ENCODE peak calls at places on chromosomes 13 and 19, in five cellular contexts. R is mucosa of descending colon, D is thoracic aorta, E is left ventricle myocardium inferior, H is endothelial cell of umbilical vein. X is an unnamed sample. For H3K36me3, the result is how much of the 10 kb centered on the place peaks cover.

GRCh38 chr19:39314016-39314728 is 6.5 kb downstream of the LRFN1 start:
- DNase-seq in D (no peak), R (no peak), E (no peak), H (no peak), X (no peak)

GRCh38 chr13:109862627-109863026 is 76.2 kb upstream of the IRS2 start:
- DNase-seq in D (no peak), R (no peak), E (no peak), H (no peak), X (no peak)

GRCh38 chr19:14561832-14562351 is 10.0 kb downstream of the NDUFB7 start:
- DNase-seq in H (no peak), D (no peak), E (peak), R (no peak), X (no peak)

GRCh38 chr19:35642312-35642711 is 767 bp downstream of the ETV2 start:
- DNase-seq in E (no peak), D (no peak), H (no peak), R (no peak), X (no peak)

GRCh38 chr13:75145926-75146325 is 336.0 kb downstream of the TBC1D4 start:
- DNase-seq in E (no peak), R (no peak), D (no peak), H (no peak), X (no peak)

GRCh38 chr13:47039106-47039505 is 142.3 kb upstream of the HTR2A start:
- DNase-seq in E (no peak), R (no peak), H (no peak), D (no peak), X (peak)

GRCh38 chr13:48731957-48732569 is 78.3 kb downstream of the CYSLTR2 start:
- DNase-seq in H (peak), D (no peak), E (peak), R (peak), X (no peak)

GRCh38 chr13:72180253-72180952 is 313.4 kb upstream of the DACH1 start:
- DNase-seq in D (no peak), R (no peak), E (no peak), H (no peak), X (no peak)

GRCh38 chr19:4597975-4598671 is 38.6 kb upstream of the SEMA6B start:
- DNase-seq in D (no peak), E (no peak), R (peak), H (no peak), X (no peak)

GRCh38 chr13:37652596-37652995 is 54.0 kb upstream of the POSTN start:
- DNase-seq in E (no peak), H (no peak), D (no peak), R (no peak), X (no peak)

GRCh38 chr13:40026741-40027140 is 371.3 kb downstream of the COG6 start:
- DNase-seq in E (no peak), H (no peak), D (no peak), R (no peak), X (no peak)

GRCh38 chr13:26061947-26062346 is 10.1 kb upstream of the SHISA2 start:
- DNase-seq in H (peak), R (no peak), D (no peak), E (no peak), X (peak)

GRCh38 chr13:31408927-31409326 is 209.2 kb downstream of the B3GLCT start:
- DNase-seq in D (no peak), H (no peak), R (no peak), E (no peak), X (no peak)

GRCh38 chr13:29925457-29925856 is 75.0 kb upstream of the UBL3 start:
- DNase-seq in H (peak), R (no peak), E (peak), D (peak), X (no peak)

GRCh38 chr19:15419413-15420025 is 731 bp upstream of the AKAP8L start:
- DNase-seq in E (no peak), H (no peak), D (no peak), R (no peak), X (no peak)

GRCh38 chr19:41563847-41564514 is 12.0 kb upstream of the CEACAM21 start:
- DNase-seq in E (no peak), R (no peak), H (no peak), D (no peak), X (no peak)

GRCh38 chr13:51426982-51427381 is 25.9 kb downstream of the INTS6 start:
- DNase-seq in R (no peak), E (no peak), H (no peak), D (no peak), X (no peak)

GRCh38 chr19:41851456-41851855 is 6.6 kb downstream of the DMRTC2 start:
- DNase-seq in R (no peak), D (no peak), E (no peak), H (no peak), X (no peak)

GRCh38 chr19:4009990-4010807 is 2.7 kb downstream of the PIAS4 start:
- DNase-seq in E (no peak), D (no peak), R (no peak), H (no peak), X (no peak)

GRCh38 chr13:100597253-100597652 is 8.7 kb upstream of the GGACT start:
- DNase-seq in R (no peak), H (no peak), D (no peak), E (no peak), X (no peak)

DNA sequence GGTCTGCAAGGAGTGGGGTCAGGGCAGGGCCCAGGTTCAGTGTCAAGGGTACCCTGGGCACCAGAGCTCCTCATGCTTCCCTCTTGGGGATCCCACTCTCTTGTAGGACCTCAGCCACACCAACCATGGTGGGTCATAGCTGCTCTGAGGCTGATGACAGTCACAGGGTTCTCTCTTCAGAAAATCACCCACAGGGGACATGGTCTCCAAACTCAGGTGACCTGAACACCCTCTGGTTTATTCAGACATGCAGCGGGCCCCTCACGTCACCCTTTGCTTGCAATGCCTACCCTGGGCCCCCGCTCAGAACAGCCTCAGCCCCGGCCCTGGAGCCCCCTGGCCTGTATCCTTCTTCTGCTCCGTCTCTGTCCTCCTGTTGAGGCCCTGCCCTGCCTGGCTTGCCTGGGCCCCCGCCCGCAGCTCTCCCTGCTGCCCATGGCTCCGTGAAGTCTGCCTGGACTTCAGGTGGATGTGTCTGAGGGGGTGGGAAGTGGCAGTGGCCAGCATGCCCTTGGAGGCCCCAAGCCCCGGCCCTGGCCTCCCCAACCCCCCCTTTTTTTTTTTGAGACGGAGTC is 20.4 kb downstream of the CHERP start:
- DNase-seq in R (no peak), H (no peak), D (no peak), E (no peak), X (no peak)
- H3K36me3 ChIP-seq in R (under half), H (under half), D (half or more), E (half or more), X (half or more)

DNA sequence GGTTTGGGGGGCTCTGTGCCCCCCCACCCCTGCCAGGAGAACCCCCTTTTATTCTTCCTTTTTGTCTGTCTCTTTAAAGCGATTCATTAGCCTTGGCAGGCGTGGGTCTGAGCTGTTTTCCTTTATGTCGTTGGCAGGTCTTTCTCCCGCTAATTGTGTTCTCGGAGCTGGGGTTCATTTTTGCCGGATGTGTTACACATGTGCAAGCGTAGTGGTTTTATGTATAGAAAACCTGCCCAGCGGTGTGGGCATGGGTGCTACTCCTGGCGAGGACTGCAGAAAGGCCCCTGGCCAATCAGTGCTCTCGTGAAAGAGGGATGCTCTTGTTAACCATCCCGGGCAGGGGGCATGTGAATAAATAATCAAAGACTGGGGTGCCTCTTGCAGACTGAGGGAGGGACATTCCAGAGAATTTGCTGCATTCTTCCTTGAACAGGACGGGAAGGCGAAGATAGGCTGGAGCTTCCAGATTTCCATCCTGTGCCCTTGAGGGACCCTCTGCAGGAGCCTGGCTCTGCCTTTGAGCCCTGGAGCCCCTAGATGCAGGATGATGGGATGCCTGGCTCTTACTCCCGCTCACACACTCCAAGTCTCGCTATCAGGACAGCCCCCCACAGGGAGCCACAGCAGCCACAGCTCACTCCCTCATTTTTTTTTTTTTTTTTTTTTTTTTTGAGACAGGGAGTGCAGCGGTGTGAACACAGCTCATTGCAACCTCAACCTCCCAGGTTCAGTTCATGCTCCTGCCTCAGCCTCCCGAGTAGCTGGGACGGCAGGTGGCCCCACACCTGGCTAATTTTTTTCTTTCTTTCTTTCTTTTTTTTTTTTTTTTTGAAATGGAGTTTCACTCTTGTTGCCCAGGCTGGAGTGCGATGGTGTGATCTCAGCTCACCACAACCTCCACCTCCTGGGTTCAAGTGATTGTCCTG is 14.2 kb downstream of the CARM1 start:
- DNase-seq in D (no peak), E (no peak), H (no peak), R (no peak), X (no peak)
- H3K4me3 ChIP-seq in D (no peak), E (no peak), H (no peak), R (no peak), X (no peak)

GRCh38 chr13:59301166-59301551 is 862.6 kb downstream of the DIAPH3 start:
- DNase-seq in H (no peak), D (no peak), R (no peak), E (no peak), X (no peak)

GRCh38 chr13:59304596-59304995 is 859.1 kb downstream of the DIAPH3 start:
- DNase-seq in H (no peak), R (no peak), E (no peak), D (no peak), X (no peak)

GRCh38 chr13:59303433-59303832 is 860.3 kb downstream of the DIAPH3 start:
- DNase-seq in E (no peak), H (no peak), D (no peak), R (no peak), X (no peak)

GRCh38 chr13:59300347-59301165 is 863.2 kb downstream of the DIAPH3 start:
- DNase-seq in E (no peak), H (no peak), D (no peak), R (no peak), X (no peak)

GRCh38 chr13:59299584-59299983 is 864.1 kb downstream of the DIAPH3 start:
- DNase-seq in E (no peak), R (no peak), D (no peak), H (no peak), X (no peak)
- H3K36me3 ChIP-seq in E (under half), R (under half), D (under half), H (under half), X (under half)

DNA sequence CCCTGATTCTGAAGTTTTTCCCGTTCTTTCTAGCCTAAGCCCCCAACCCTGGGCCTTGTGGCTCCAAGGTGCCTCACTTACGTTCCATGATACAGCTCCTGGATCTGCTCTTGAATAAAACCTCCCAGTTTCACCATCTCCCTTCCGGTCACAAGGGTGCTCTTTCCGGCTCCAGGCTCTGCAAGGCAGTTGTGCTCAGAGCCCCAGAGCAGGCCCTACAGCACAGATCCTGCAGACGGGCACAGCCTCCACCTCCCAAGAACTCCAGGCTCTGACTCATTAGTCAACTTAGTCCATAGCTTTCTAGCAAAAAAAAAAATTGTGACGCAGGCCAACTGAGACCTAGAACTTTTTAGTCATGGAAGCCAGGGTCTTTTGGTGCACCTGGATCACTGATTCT is 33.9 kb upstream of the SLC7A10 start:
- DNase-seq in R (no peak), D (no peak), H (no peak), E (no peak), X (no peak)
- H3K4me3 ChIP-seq in R (no peak), D (no peak), H (no peak), E (no peak), X (no peak)

GRCh38 chr13:106453101-106453500 is 82.4 kb downstream of the EFNB2 start:
- DNase-seq in D (no peak), H (no peak), R (no peak), E (no peak), X (no peak)
- H3K36me3 ChIP-seq in D (under half), H (under half), R (under half), E (under half), X (under half)

GRCh38 chr19:47447470-47448359 is 24.0 kb downstream of the SLC8A2 start:
- DNase-seq in H (peak), R (peak), E (peak), D (no peak), X (no peak)

GRCh38 chr19:47445527-47445926 is 26.2 kb downstream of the SLC8A2 start:
- DNase-seq in D (no peak), H (no peak), E (no peak), R (no peak), X (no peak)

GRCh38 chr19:47448360-47448727 is 23.3 kb downstream of the SLC8A2 start:
- DNase-seq in D (no peak), H (no peak), E (no peak), R (no peak), X (no peak)

GRCh38 chr19:47445937-47446402 is 25.7 kb downstream of the SLC8A2 start:
- DNase-seq in D (no peak), R (peak), E (no peak), H (no peak), X (no peak)

GRCh38 chr19:47446534-47447469 is 24.9 kb downstream of the SLC8A2 start:
- DNase-seq in H (no peak), R (peak), D (no peak), E (no peak), X (no peak)
- H3K4me3 ChIP-seq in H (no peak), R (no peak), D (peak), E (peak), X (no peak)

GRCh38 chr19:1226522-1227312 is 11.1 kb downstream of the CBARP start:
- DNase-seq in D (no peak), H (no peak), E (no peak), R (no peak), X (no peak)

GRCh38 chr19:1224047-1224825 is 13.6 kb downstream of the CBARP start:
- DNase-seq in E (no peak), R (no peak), H (no peak), D (no peak), X (no peak)

GRCh38 chr19:1226227-1226518 is 11.6 kb downstream of the CBARP start:
- DNase-seq in R (no peak), E (no peak), D (no peak), H (no peak), X (no peak)

GRCh38 chr19:1224847-1225246 is 13.0 kb downstream of the CBARP start:
- DNase-seq in D (no peak), H (no peak), E (no peak), R (no peak), X (no peak)

GRCh38 chr19:1225451-1226226 is 12.2 kb downstream of the CBARP start:
- DNase-seq in E (no peak), H (no peak), D (no peak), R (no peak), X (no peak)
- H3K36me3 ChIP-seq in E (half or more), H (under half), D (under half), R (under half), X (under half)

DNA sequence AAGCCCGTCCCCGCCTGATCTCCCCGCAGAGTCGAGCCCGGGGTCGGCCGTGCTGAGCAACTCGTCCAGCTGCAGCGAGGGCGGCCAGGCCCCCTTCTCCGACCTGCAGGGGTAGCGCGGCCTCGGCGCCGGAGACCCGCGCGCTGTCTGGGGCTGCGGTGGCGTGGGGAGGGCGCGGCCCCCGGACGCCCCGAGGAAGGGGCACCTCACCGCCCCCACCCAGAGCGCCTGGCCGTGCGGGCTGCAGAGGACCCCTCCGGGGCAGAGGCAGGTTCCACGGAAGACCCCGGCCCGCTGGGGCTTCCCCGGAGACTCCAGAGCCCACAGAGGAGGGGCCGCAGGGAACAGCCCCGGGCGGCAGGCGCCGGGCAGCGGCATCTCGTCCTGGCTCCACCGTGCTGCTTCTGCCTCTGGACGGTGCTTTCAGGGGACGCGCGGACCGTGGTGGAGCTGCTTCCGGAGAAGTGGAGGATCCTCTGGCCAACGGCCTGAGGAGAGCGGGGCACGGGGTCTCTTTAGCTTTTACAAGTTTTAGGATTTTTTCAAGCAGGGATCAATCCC is 8.8 kb upstream of the F7 start:
- DNase-seq in R (no peak), H (no peak), D (no peak), E (no peak), X (no peak)
- H3K4me3 ChIP-seq in R (no peak), H (no peak), D (no peak), E (no peak), X (no peak)

DNA sequence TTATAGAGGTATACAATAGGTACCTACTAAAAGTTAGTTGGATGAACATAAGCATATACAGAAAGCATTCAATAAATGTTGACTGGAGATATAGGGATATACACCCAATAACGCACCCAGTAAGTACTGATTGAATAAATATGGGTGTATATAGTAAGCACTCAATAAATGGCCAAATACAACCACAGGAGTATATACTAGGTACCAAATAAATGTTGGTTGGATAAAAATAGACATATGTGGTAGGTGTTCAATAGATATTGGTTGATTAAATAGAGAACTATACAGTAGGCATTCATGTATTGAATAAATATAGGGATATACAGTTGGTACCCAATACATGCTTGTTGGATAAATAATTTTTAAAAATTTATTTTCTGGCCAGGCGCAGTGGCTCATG is 9.4 kb downstream of the ANGPTL8 start:
- DNase-seq in D (no peak), R (no peak), E (no peak), H (no peak), X (no peak)
- H3K36me3 ChIP-seq in D (under half), R (under half), E (half or more), H (under half), X (under half)

X was measured in BJ.